ENCODE peak calls at places on chromosome 13, in seven cellular contexts. L, Z, O, V, E, H and S are unnamed samples.

GRCh38 chr13:47332149-47332548 is 435.3 kb upstream of the HTR2A start:
- DNase-seq in E (no peak), V (no peak), O (no peak), H (no peak), Z (peak), L (no peak), S (no peak)

GRCh38 chr13:47798906-47799305 is 202.2 kb downstream of the SUCLA2 start:
- DNase-seq in L (no peak), V (no peak), O (no peak), E (no peak), H (no peak), Z (peak), S (peak)

GRCh38 chr13:32409561-32410440 is 18.1 kb downstream of the N4BP2L1 start:
- DNase-seq in O (peak), L (no peak), Z (no peak), E (peak), H (peak), V (no peak), S (peak)

GRCh38 chr13:80340643-80341097 is 256 bp downstream of the SPRY2 start:
- DNase-seq in L (no peak), Z (peak), H (no peak), V (no peak), O (peak), E (no peak), S (no peak)

GRCh38 chr13:47679391-47679790 is 321.7 kb downstream of the SUCLA2 start:
- DNase-seq in L (no peak), E (no peak), H (no peak), O (no peak), V (no peak), Z (peak), S (no peak)

GRCh38 chr13:23960566-23961156 is 63.4 kb upstream of the C1QTNF9B start:
- DNase-seq in O (no peak), L (no peak), E (no peak), H (no peak), Z (peak), V (no peak), S (no peak)

GRCh38 chr13:97028441-97029299 is 34.4 kb upstream of the OXGR1 start:
- DNase-seq in H (peak), E (peak), O (peak), V (no peak), L (peak), Z (peak), S (peak)

GRCh38 chr13:80010286-80010831 is 330.6 kb downstream of the SPRY2 start:
- DNase-seq in V (no peak), O (no peak), H (no peak), E (no peak), Z (no peak), L (no peak), S (no peak)

GRCh38 chr13:65653548-65654078 is 1576.5 kb downstream of the PCDH9 start:
- DNase-seq in L (no peak), O (no peak), H (no peak), Z (no peak), V (no peak), E (peak), S (no peak)

GRCh38 chr13:99123101-99124045 is 77.3 kb upstream of the UBAC2 start:
- DNase-seq in V (no peak), E (no peak), O (no peak), L (no peak), H (no peak), Z (peak), S (no peak)

GRCh38 chr13:40809471-40809870 is 20.1 kb downstream of the SLC25A15 start:
- DNase-seq in E (no peak), Z (no peak), H (no peak), O (no peak), V (no peak), L (no peak), S (no peak)

GRCh38 chr13:45737571-45738002 is 35.5 kb downstream of the CBY2 start:
- DNase-seq in H (no peak), L (no peak), E (peak), Z (no peak), V (no peak), O (no peak), S (peak)

GRCh38 chr13:83798731-83799130 is 83.5 kb downstream of the SLITRK1 start:
- DNase-seq in Z (peak), V (no peak), L (no peak), E (no peak), O (no peak), H (no peak), S (no peak)

GRCh38 chr13:25330541-25330940 is 29.1 kb downstream of the NUP58 start:
- DNase-seq in E (no peak), L (no peak), O (no peak), H (no peak), Z (peak), V (no peak), S (no peak)

GRCh38 chr13:97256343-97256783 is 34.2 kb downstream of the MBNL2 start:
- DNase-seq in O (no peak), L (no peak), Z (peak), E (no peak), V (no peak), H (peak), S (no peak)

GRCh38 chr13:49165798-49166752 is 54.1 kb upstream of the MLNR start:
- DNase-seq in Z (no peak), E (no peak), H (no peak), V (no peak), L (no peak), O (no peak), S (peak)

GRCh38 chr13:23966691-23967615 is 69.7 kb upstream of the C1QTNF9B start:
- DNase-seq in O (no peak), Z (no peak), L (no peak), E (no peak), H (no peak), V (no peak), S (no peak)

GRCh38 chr13:22926176-22927007 is 254.4 kb upstream of the SGCG start:
- DNase-seq in O (peak), Z (peak), H (peak), V (peak), L (no peak), E (no peak), S (peak)

GRCh38 chr13:51233117-51233826 is 11.1 kb downstream of the FAM124A start:
- DNase-seq in L (no peak), E (no peak), O (no peak), V (no peak), H (no peak), Z (no peak), S (no peak)

GRCh38 chr13:95676100-95676774 is 702 bp upstream of the DNAJC3 start:
- DNase-seq in H (peak), Z (peak), E (no peak), O (peak), V (peak), L (peak), S (peak)

GRCh38 chr13:45341799-45342584 is 1.0 kb upstream of the TPT1 start:
- DNase-seq in H (peak), Z (peak), V (peak), E (peak), O (no peak), L (peak), S (no peak)

GRCh38 chr13:43730642-43731041 is 56.1 kb downstream of the ENOX1 start:
- DNase-seq in Z (peak), L (no peak), H (peak), E (no peak), V (no peak), O (peak), S (no peak)

GRCh38 chr13:107866007-107866665 is 349.2 kb downstream of the LIG4 start:
- DNase-seq in H (no peak), E (peak), L (no peak), Z (peak), V (peak), O (no peak), S (peak)

GRCh38 chr13:33710924-33711323 is 107.0 kb upstream of the RFC3 start:
- DNase-seq in V (no peak), Z (no peak), H (no peak), E (no peak), O (no peak), L (no peak), S (peak)

GRCh38 chr13:21590231-21590630 is 13.7 kb downstream of the MICU2 start:
- DNase-seq in L (no peak), Z (no peak), O (no peak), H (no peak), E (no peak), V (no peak), S (no peak)

GRCh38 chr13:42174344-42175162 is 97.4 kb upstream of the AKAP11 start:
- DNase-seq in O (no peak), L (no peak), Z (peak), H (no peak), E (no peak), V (no peak), S (no peak)

GRCh38 chr13:91399189-91400093 is 1.0 kb downstream of the GPC5 start:
- DNase-seq in E (no peak), V (no peak), Z (no peak), O (no peak), L (no peak), H (no peak), S (peak)

GRCh38 chr13:90311929-90312328 is 1035.6 kb upstream of the MIR17HG start:
- DNase-seq in V (no peak), H (no peak), Z (no peak), O (no peak), E (no peak), L (no peak), S (no peak)

GRCh38 chr13:73421310-73421912 is 362.6 kb downstream of the KLF5 start:
- DNase-seq in E (no peak), H (no peak), L (peak), Z (peak), O (no peak), V (no peak), S (no peak)

GRCh38 chr13:77056382-77056781 is 29.4 kb upstream of the FBXL3 start:
- DNase-seq in V (no peak), H (no peak), Z (no peak), L (no peak), O (no peak), E (no peak), S (no peak)

GRCh38 chr13:32212420-32212819 is 102.7 kb downstream of the ZAR1L start:
- DNase-seq in V (no peak), H (no peak), L (no peak), E (no peak), Z (peak), O (no peak), S (no peak)

GRCh38 chr13:46679369-46680180 is 117.4 kb downstream of the ESD start:
- DNase-seq in V (no peak), H (no peak), O (peak), E (peak), Z (peak), L (no peak), S (no peak)

GRCh38 chr13:76635232-76636021 is 250.8 kb downstream of the KCTD12 start:
- DNase-seq in E (no peak), Z (no peak), O (no peak), L (no peak), V (no peak), H (no peak), S (no peak)

GRCh38 chr13:110056640-110057039 is 250.3 kb downstream of the COL4A1 start:
- DNase-seq in E (no peak), O (no peak), Z (no peak), H (no peak), V (no peak), L (no peak), S (no peak)
- H3K4me3 ChIP-seq in E (no peak), O (no peak), Z (no peak), H (no peak), V (peak), L (no peak), S (no peak)

DNA sequence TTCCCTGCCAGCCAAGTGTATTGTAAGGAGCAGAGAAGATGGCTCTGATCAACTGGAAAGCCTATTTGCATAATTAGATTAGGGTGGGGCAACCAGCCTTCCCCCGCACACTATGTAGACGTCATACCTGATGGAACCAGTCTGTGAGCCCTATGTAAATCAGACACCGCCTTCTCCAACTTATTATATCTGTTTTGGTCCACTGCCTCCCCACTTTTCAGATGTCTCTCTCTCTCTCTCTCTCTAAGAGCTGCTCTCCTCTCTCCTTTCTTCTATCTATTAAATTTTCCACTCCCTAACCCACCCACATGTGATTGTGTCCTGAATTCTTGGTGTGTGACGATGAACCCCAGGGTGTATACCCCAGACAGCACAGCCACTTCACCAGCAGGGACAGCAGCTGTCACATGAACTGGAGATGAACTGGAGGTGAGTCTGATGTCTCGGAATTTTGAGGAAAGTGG is 514.4 kb downstream of the IRS2 start:
- DNase-seq in E (peak), L (no peak), Z (peak), O (no peak), V (no peak), H (no peak), S (no peak)
- H3K4me3 ChIP-seq in E (no peak), L (no peak), Z (peak), O (no peak), V (no peak), H (no peak), S (no peak)

DNA sequence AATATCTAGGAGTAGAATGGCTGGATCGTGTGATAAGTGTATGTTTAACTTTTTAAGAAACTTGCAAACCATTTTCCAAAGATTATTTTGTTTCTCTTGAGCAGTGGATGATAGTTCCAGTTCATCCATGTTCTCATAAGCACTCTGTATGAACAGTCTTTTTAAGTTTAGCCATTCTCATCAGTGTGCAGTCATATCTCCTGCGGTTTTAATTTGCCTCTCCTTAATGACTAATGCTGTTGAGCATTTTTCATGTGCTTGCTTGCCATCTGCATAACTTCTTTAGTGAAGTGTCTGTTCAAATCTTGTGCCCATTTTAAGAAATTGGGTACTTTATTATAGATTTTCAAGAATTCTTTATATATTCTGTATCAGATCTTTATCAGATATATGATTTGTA is 58.6 kb downstream of the WASF3 start:
- DNase-seq in V (no peak), E (no peak), H (no peak), L (no peak), O (no peak), Z (peak), S (no peak)
- H3K4me3 ChIP-seq in V (no peak), E (no peak), H (no peak), L (no peak), O (no peak), Z (no peak), S (no peak)

GRCh38 chr13:112513761-112514160 is 74.2 kb downstream of the TUBGCP3 start:
- DNase-seq in O (no peak), E (no peak), H (no peak), Z (no peak), V (no peak), L (no peak), S (no peak)
- H3K4me3 ChIP-seq in O (no peak), E (no peak), H (no peak), Z (no peak), V (no peak), L (no peak), S (no peak)

GRCh38 chr13:106565127-106565775 is 2.7 kb downstream of the ARGLU1 start:
- DNase-seq in L (no peak), H (no peak), Z (no peak), O (no peak), V (no peak), E (no peak), S (no peak)
- H3K4me3 ChIP-seq in L (peak), H (no peak), Z (peak), O (no peak), V (peak), E (peak), S (no peak)

GRCh38 chr13:30423891-30424290 is 1.6 kb downstream of the UBE2L5 start:
- DNase-seq in Z (no peak), E (no peak), L (no peak), H (no peak), V (no peak), O (no peak), S (no peak)

GRCh38 chr13:30431269-30431950 is 9.1 kb downstream of the UBE2L5 start:
- DNase-seq in L (no peak), V (no peak), Z (peak), H (no peak), O (no peak), E (no peak), S (no peak)

GRCh38 chr13:30429721-30430694 is 7.7 kb downstream of the UBE2L5 start:
- DNase-seq in O (no peak), V (no peak), Z (peak), H (peak), E (no peak), L (no peak), S (no peak)

GRCh38 chr13:30429235-30429634 is 6.9 kb downstream of the UBE2L5 start:
- DNase-seq in Z (no peak), O (no peak), V (no peak), E (no peak), H (no peak), L (no peak), S (no peak)
- H3K4me3 ChIP-seq in Z (no peak), O (no peak), V (no peak), E (no peak), H (no peak), L (no peak), S (no peak)

GRCh38 chr13:27354379-27354778 is 70.0 kb upstream of the GTF3A start:
- DNase-seq in O (no peak), E (no peak), Z (peak), H (no peak), V (no peak), L (no peak), S (no peak)

GRCh38 chr13:27352698-27353097 is 71.7 kb upstream of the GTF3A start:
- DNase-seq in O (no peak), H (no peak), Z (no peak), V (no peak), L (no peak), E (no peak), S (no peak)

GRCh38 chr13:27353653-27354052 is 70.8 kb upstream of the GTF3A start:
- DNase-seq in O (no peak), H (no peak), L (no peak), Z (no peak), E (no peak), V (no peak), S (no peak)

GRCh38 chr13:27355894-27356293 is 68.5 kb upstream of the GTF3A start:
- DNase-seq in E (no peak), L (no peak), V (no peak), O (no peak), H (no peak), Z (no peak), S (peak)

DNA sequence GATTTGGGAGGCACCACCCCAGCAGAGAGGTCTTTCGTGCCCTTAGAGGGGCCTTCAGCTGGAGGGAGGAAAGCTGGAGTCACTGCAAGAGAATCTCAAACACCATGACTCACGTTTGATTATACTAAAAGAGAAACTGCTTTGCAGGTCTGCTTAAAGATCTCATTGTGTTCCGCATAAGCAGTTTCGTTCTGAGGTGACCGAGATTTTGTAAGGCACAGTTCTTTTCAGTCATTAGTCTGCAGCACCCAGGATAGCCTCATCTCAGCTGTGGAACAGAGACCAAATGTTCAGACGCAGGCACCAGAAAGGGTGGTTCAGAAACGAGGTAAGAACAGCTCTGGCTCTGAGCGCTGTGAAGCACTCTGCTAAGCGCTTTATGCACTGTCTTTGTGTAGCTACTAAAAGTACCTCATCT is 71.2 kb upstream of the GTF3A start:
- DNase-seq in E (no peak), H (no peak), L (no peak), V (no peak), Z (peak), O (no peak), S (no peak)
- H3K4me3 ChIP-seq in E (no peak), H (no peak), L (no peak), V (no peak), Z (no peak), O (no peak), S (no peak)